ENCODE peak calls at places on chromosomes 16 and 17, in six cellular contexts. H is tibial nerve, V is ovary, P is transverse colon, I is stomach, M is A549. S is an unnamed sample. For H3K4me1, the result is how much of the 10 kb centered on the place peaks cover.

GRCh38 chr17:18000044-18000443 is 27.4 kb downstream of the DRC3 start:
- DNase-seq in M (no peak), V (no peak), H (no peak), I (no peak), P (no peak), S (no peak)

GRCh38 chr17:77375917-77376651 is 235.3 kb downstream of the SEC14L1 start:
- DNase-seq in I (peak), V (peak), M (no peak), H (no peak), P (peak), S (peak)

GRCh38 chr17:67079481-67079880 is 35.1 kb downstream of the CACNG1 start:
- DNase-seq in M (no peak), P (no peak), H (no peak), V (no peak), I (no peak), S (no peak)

GRCh38 chr17:2056221-2057129 is 1.6 kb downstream of the HIC1 start:
- DNase-seq in I (no peak), P (peak), M (no peak), H (no peak), V (peak), S (peak)

GRCh38 chr17:19723967-19724366 is 7.6 kb upstream of the SLC47A2 start:
- DNase-seq in I (no peak), V (no peak), P (no peak), M (no peak), H (no peak), S (no peak)

GRCh38 chr16:4679854-4680636 is 13.3 kb upstream of the NUDT16L1 start:
- DNase-seq in H (peak), V (peak), M (no peak), P (peak), I (peak), S (peak)

GRCh38 chr16:11384956-11385586 is 39.8 kb downstream of the RMI2 start:
- DNase-seq in P (no peak), V (no peak), H (no peak), I (no peak), M (no peak), S (peak)

GRCh38 chr17:45430738-45431530 is 1.7 kb downstream of the ARHGAP27 start:
- DNase-seq in H (no peak), M (no peak), V (no peak), P (peak), I (peak), S (no peak)

GRCh38 chr16:674968-675883 is at the start of gene RHBDL1:
- DNase-seq in V (no peak), P (peak), M (peak), H (no peak), I (no peak), S (no peak)

GRCh38 chr17:63279498-63280230 is 166.4 kb downstream of the CYB561 start:
- DNase-seq in P (no peak), V (no peak), I (no peak), M (no peak), H (no peak), S (no peak)

GRCh38 chr17:65208753-65209152 is 71.6 kb downstream of the RGS9 start:
- DNase-seq in I (no peak), V (no peak), P (no peak), M (no peak), H (no peak), S (no peak)

GRCh38 chr16:3152022-3152272 is 17.1 kb downstream of the ZNF213 start:
- DNase-seq in P (no peak), M (no peak), H (no peak), I (no peak), V (no peak), S (no peak)

GRCh38 chr16:3149630-3150345 is 15.0 kb downstream of the ZNF213 start:
- DNase-seq in H (peak), M (peak), V (peak), I (peak), P (peak), S (peak)

GRCh38 chr16:3149193-3149530 is 14.3 kb downstream of the ZNF213 start:
- DNase-seq in V (no peak), I (no peak), M (no peak), H (no peak), P (no peak), S (no peak)

GRCh38 chr16:3152273-3153076 is 17.6 kb downstream of the ZNF213 start:
- DNase-seq in M (peak), V (peak), H (peak), P (peak), I (peak), S (peak)

DNA sequence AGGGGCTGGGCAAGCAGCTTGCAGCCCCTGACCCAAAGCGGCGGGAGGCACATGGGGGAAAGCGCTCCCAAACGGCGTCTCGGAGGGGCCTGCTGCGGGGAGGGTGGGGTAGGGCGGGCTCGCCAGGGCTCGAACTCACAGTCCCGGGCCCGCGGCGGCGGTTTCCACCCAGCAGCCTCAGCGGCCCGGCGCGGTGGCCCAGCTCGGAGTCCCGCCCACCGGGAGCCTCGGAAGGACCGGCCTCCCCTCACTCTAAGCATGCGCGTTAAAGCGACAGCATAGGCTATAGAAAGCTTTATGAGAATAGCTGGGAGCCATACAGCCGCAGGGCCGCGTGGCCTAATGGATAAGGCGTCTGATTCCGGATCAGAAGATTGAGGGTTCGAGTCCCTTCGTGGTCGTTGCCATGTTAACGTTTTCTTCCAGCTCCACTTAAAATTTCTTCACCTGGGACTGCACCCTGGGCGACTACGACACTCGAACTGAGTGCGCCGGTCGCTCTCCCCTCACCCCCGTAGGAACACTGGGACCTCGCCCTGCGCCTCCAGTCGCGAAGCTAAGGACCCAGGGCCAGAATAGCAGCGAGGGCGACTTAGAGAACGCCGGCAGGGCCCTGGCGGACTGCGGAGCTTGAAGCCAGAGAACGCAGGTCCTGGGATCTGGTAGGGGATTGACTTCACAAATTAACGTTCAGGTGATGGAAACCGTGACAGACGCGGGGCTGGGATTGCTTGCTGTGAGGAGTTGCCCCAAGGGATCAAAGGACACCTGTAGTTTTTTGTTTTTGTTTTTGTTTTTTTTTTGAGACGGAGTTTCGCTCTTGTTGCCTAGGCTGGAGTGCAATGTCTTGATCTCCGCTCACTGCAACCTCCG is 15.8 kb downstream of the ZNF213 start:
- DNase-seq in P (peak), V (peak), H (peak), M (peak), I (peak), S (peak)
- TF ChIP-seq EP300 in P (no peak), V (no peak), H (peak), M (no peak), I (no peak), S (no peak)

GRCh38 chr16:84225571-84225970 is 14.2 kb downstream of the KCNG4 start:
- DNase-seq in I (no peak), M (no peak), H (no peak), P (no peak), V (no peak), S (no peak)

GRCh38 chr16:84224554-84224953 is 15.3 kb downstream of the KCNG4 start:
- DNase-seq in M (no peak), V (no peak), H (no peak), P (no peak), I (no peak), S (no peak)

GRCh38 chr16:84225126-84225525 is 14.7 kb downstream of the KCNG4 start:
- DNase-seq in M (no peak), V (no peak), H (no peak), I (no peak), P (no peak), S (no peak)

GRCh38 chr16:84227548-84227947 is 12.3 kb downstream of the KCNG4 start:
- DNase-seq in H (no peak), I (no peak), P (no peak), V (no peak), M (no peak), S (no peak)

DNA sequence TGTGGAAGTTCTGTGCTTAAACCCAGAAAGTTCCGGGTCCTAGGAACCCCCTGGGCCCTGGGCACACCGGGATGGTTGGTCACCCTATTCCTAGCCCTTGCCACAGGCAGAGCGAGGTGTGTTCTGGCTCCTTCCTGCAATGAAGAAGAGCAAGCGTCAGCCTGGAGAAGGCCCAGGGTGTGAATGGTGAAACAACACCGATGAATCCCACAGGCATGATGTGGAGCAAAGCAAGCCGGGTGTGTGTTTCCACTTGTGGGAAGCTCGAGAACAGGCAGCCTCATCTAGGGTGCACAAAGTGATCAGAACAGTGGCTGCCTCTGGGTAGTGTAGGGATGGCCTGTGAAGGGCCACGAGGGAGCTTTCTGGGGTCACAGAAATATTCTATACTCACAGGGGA is 13.8 kb downstream of the KCNG4 start:
- DNase-seq in V (no peak), M (no peak), H (no peak), I (no peak), P (no peak), S (no peak)
- TF ChIP-seq CTCF in V (no peak), M (no peak), H (no peak), I (no peak), P (no peak), S (no peak)

DNA sequence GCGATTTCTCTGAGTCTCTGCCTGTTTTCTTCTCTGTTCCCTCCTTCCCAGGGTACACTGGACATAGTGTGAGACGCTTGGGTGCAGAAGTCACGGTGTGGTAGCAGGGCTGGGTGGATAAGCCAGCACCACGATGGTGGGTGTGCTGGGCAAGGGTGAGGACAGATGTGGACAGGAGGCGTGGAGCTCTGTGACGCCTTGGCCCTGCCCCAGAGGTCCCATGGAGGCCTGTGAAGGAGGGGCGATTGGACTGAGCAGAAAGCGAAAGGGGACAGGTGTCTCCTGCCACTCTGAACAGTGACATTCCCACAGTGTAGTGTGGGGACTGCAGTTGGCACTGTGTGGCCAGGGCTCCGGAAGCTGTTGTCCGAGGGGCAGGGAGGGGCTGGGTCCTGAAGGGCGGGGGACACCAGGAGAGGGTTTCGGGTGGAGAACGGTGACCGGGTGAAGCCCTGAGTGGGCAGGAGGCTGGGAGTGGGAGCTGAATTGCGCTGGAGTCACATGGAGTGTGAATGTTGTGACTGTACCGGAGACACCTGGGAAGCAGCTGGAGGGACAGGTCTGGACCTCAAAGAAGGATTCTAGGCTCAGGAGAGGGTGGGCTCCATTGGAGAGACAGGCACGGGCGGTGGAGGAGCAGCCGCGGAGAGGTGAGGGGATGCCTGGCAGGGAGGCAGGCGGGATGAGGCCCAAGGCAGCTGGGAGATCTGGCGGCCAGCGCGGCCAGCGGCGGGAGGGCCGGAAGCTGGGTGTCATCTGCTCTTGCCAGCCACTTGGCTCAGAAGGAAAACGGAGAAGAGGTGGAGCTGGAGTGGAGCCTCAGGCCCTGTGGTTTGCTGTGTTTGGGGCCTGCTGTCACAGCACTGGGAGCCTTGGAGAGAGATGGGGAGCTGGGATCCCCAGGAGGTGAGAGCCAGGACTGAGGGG is 7.5 kb downstream of the TBC1D24 start:
- DNase-seq in I (no peak), P (peak), V (peak), H (peak), M (no peak), S (peak)
- H3K4me1 ChIP-seq in I (under half), P (under half), V (under half), H (under half), M (under half), S (under half)

GRCh38 chr16:23317266-23317661 is 15.2 kb downstream of the SCNN1B start:
- DNase-seq in M (peak), P (peak), V (no peak), I (peak), H (no peak), S (peak)
- TF ChIP-seq EP300 in M (no peak), P (no peak), V (no peak), I (no peak), H (no peak), S (no peak)

GRCh38 chr17:16013943-16014407 is 14.4 kb downstream of the TTC19 start:
- DNase-seq in I (no peak), H (no peak), M (peak), P (no peak), V (no peak), S (no peak)
- TF ChIP-seq CTCF in I (peak), H (peak), M (peak), P (peak), V (no peak), S (peak)

S was measured in sigmoid colon.